ENCODE peak calls at places on chromosomes 4 and X, in five cellular contexts. Z is upper lobe of right lung; N is sciatic nerve; Y is activated CD4-positive, alpha-beta T cell treated with anti-CD3 and anti-CD28 coated beads for 48 hours; V is kidney tubule cell. T is an unnamed sample.

GRCh38 chr4:152458801-152459302 is 77.0 kb downstream of the FBXW7 start:
- DNase-seq in N (no peak), V (no peak), Z (no peak), Y (no peak), T (no peak)

GRCh38 chr4:112145820-112146813 is 863 bp downstream of the FAM241A start:
- DNase-seq in Z (peak), Y (peak), V (peak), N (peak), T (no peak)

GRCh38 chr4:68368566-68369473 is 18.9 kb upstream of the YTHDC1 start:
- DNase-seq in N (no peak), V (peak), Y (no peak), Z (no peak), T (no peak)

GRCh38 chrX:23729214-23729613 is 13.9 kb downstream of the ACOT9 start:
- DNase-seq in N (no peak), Y (no peak), Z (no peak), V (no peak), T (no peak)

GRCh38 chrX:129772796-129773431 is 6.8 kb upstream of the SASH3 start:
- DNase-seq in N (peak), Y (peak), V (peak), Z (peak), T (no peak)

GRCh38 chr4:151668687-151669402 is 92.0 kb downstream of the GATB start:
- DNase-seq in V (peak), N (no peak), Y (no peak), Z (no peak), T (no peak)

GRCh38 chrX:154525606-154526490 is 9.8 kb upstream of the FAM3A start:
- DNase-seq in Z (no peak), Y (no peak), V (no peak), N (no peak), T (no peak)

GRCh38 chr4:83870551-83870950 is 334.6 kb downstream of the GPAT3 start:
- DNase-seq in N (no peak), V (no peak), Z (no peak), Y (no peak), T (no peak)

GRCh38 chr4:47771020-47771419 is 66.8 kb downstream of the CORIN start:
- DNase-seq in N (no peak), Y (no peak), Z (no peak), V (no peak), T (no peak)